ENCODE peak calls at places on chromosomes 12 and 14, in four cellular contexts. One of them, this sample, is unnamed.

GRCh38 chr12:126667340-126667739 is 1599.6 kb upstream of the TMEM132C start:
- DNase-seq in H1: no peak
- DNase-seq in K562: no peak
- DNase-seq in GM12878: no peak
- DNase-seq in this sample: no peak

GRCh38 chr12:132560831-132561783 is 49.3 kb downstream of the LRCOL1 start:
- DNase-seq in H1: peak; percentile 96
- DNase-seq in K562: peak; percentile 88
- DNase-seq in GM12878: peak; percentile 12
- DNase-seq in this sample: peak; percentile 92

GRCh38 chr12:30882706-30883105 is 43.8 kb upstream of the TSPAN11 start:
- DNase-seq in H1: no peak
- DNase-seq in K562: no peak
- DNase-seq in GM12878: no peak
- DNase-seq in this sample: no peak

GRCh38 chr14:55136241-55136640 is 7.2 kb downstream of the LGALS3 start:
- DNase-seq in H1: no peak
- DNase-seq in K562: no peak
- DNase-seq in GM12878: no peak
- DNase-seq in this sample: no peak

GRCh38 chr12:113781415-113782198 is 184.5 kb downstream of the RBM19 start:
- DNase-seq in H1: no peak
- DNase-seq in K562: no peak
- DNase-seq in GM12878: no peak
- DNase-seq in this sample: peak; percentile 46

GRCh38 chr12:72264548-72265175 is 7.5 kb upstream of the TRHDE start:
- DNase-seq in H1: no peak
- DNase-seq in K562: peak; percentile 16
- DNase-seq in GM12878: no peak
- DNase-seq in this sample: peak; percentile 57

GRCh38 chr12:5232826-5233500 is 189.3 kb downstream of the KCNA5 start:
- DNase-seq in H1: no peak
- DNase-seq in K562: no peak
- DNase-seq in GM12878: no peak
- DNase-seq in this sample: no peak

GRCh38 chr12:49903700-49904423 is at the start of gene FAIM2:
- DNase-seq in H1: no peak
- DNase-seq in K562: no peak
- DNase-seq in GM12878: no peak
- DNase-seq in this sample: peak; percentile 64

GRCh38 chr14:61454545-61454944 is 133.2 kb downstream of the PRKCH start:
- DNase-seq in H1: peak; percentile 32
- DNase-seq in K562: no peak
- DNase-seq in GM12878: no peak
- DNase-seq in this sample: no peak

GRCh38 chr12:21893924-21894323 is 47.3 kb downstream of the ABCC9 start:
- DNase-seq in H1: no peak
- DNase-seq in K562: no peak
- DNase-seq in GM12878: no peak
- DNase-seq in this sample: no peak

GRCh38 chr12:109539508-109539907 is 33.8 kb downstream of the MMAB start:
- DNase-seq in H1: no peak
- DNase-seq in K562: no peak
- DNase-seq in GM12878: no peak
- DNase-seq in this sample: no peak

GRCh38 chr12:2876431-2877046 is 435 bp downstream of the FOXM1 start:
- DNase-seq in H1: no peak
- DNase-seq in K562: peak; percentile 47
- DNase-seq in GM12878: no peak
- DNase-seq in this sample: peak; percentile 52

GRCh38 chr12:65824314-65824563 is at the start of gene HMGA2:
- DNase-seq in H1: peak; percentile 75
- DNase-seq in K562: no peak
- DNase-seq in GM12878: no peak
- DNase-seq in this sample: no peak

GRCh38 chr12:22856120-22856699 is 231.2 kb downstream of the ETNK1 start:
- DNase-seq in H1: no peak
- DNase-seq in K562: peak; percentile 18
- DNase-seq in GM12878: no peak
- DNase-seq in this sample: peak; percentile 67

DNA sequence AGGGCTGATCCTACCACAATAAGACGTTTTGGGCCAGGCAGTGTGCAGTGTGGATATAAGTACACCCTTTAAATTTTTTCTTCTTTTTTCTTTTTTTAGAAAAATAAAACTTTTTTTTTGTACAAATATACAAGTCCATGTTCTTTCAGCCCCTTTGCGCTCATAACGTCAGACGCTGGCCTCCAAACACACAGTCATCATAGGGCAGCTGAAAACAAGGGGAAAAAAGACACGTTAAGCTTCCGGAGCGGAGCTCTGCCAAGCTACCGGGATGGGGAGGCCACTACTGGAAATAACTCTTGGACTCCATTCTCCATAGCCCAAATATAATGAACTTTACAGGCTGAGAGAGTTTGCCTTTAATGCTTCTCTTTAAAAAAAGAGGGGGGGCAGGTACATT is 2.7 kb downstream of the NFKBIA start:
- DNase-seq in H1: no peak
- DNase-seq in K562: no peak
- DNase-seq in GM12878: no peak
- DNase-seq in this sample: no peak
- H3K4me1 ChIP-seq in H1: peaks cover 19% of the 10 kb centered on the region
- H3K4me1 ChIP-seq in K562: peaks cover 28% of the 10 kb centered on the region
- H3K4me1 ChIP-seq in GM12878: peaks cover 14% of the 10 kb centered on the region
- H3K4me1 ChIP-seq in this sample: peaks cover 32% of the 10 kb centered on the region

GRCh38 chr14:69346710-69347109 is 51.4 kb downstream of the ERH start:
- DNase-seq in H1: peak; percentile 95
- DNase-seq in K562: peak; percentile 65
- DNase-seq in GM12878: no peak
- DNase-seq in this sample: peak; percentile 92
- TF ChIP-seq CREB1 in H1: peak; percentile 28
- TF ChIP-seq CREB1 in K562: no peak
- TF ChIP-seq CREB1 in GM12878: no peak
- TF ChIP-seq CREB1 in this sample: no peak

GRCh38 chr12:54279227-54279631 is 693 bp downstream of the CBX5 start:
- DNase-seq in H1: no peak
- DNase-seq in K562: no peak
- DNase-seq in GM12878: no peak
- DNase-seq in this sample: no peak
- H3K4me1 ChIP-seq in H1: no peaks in the 10 kb centered on the region
- H3K4me1 ChIP-seq in K562: peaks cover 14% of the 10 kb centered on the region
- H3K4me1 ChIP-seq in GM12878: peaks cover 18% of the 10 kb centered on the region
- H3K4me1 ChIP-seq in this sample: peaks cover 41% of the 10 kb centered on the region

GRCh38 chr12:15289192-15289591 is 33.1 kb upstream of the PTPRO start:
- DNase-seq in H1: no peak
- DNase-seq in K562: no peak
- DNase-seq in GM12878: no peak
- DNase-seq in this sample: no peak
- TF ChIP-seq CREB1 in H1: no peak
- TF ChIP-seq CREB1 in K562: no peak
- TF ChIP-seq CREB1 in GM12878: no peak
- TF ChIP-seq CREB1 in this sample: no peak

DNA sequence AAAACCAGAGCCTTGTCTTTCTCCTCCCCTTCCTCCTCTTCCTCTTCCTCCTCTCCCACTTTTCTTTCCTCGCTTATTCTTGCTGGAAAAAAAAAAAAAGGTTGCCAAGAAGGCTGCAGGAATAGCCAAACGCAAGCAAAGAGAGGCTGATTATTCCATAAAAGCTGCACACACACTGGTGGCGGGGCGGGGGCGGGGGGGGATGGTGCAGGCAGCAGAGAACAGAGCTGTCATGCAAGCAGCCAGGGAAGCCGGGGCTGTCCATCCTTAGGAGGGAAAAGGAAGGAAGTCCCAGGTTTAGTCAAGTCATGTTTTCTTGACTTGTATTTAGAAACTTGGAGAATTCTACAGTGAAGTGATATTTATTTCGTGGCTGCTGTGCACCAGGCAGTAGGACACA is 56.8 kb upstream of the SCN8A start:
- DNase-seq in H1: no peak
- DNase-seq in K562: no peak
- DNase-seq in GM12878: no peak
- DNase-seq in this sample: peak; percentile 8
- H3K4me1 ChIP-seq in H1: peaks cover 12% of the 10 kb centered on the region
- H3K4me1 ChIP-seq in K562: no peaks in the 10 kb centered on the region
- H3K4me1 ChIP-seq in GM12878: no peaks in the 10 kb centered on the region
- H3K4me1 ChIP-seq in this sample: peaks cover 15% of the 10 kb centered on the region

GRCh38 chr12:52632656-52633055 is 14.3 kb upstream of the KRT73 start:
- DNase-seq in H1: no peak
- DNase-seq in K562: no peak
- DNase-seq in GM12878: no peak
- DNase-seq in this sample: no peak

GRCh38 chr12:52630609-52631200 is 12.3 kb upstream of the KRT73 start:
- DNase-seq in H1: no peak
- DNase-seq in K562: no peak
- DNase-seq in GM12878: no peak
- DNase-seq in this sample: no peak

GRCh38 chr12:52631264-52631663 is 12.9 kb upstream of the KRT73 start:
- DNase-seq in H1: peak; percentile 7
- DNase-seq in K562: no peak
- DNase-seq in GM12878: no peak
- DNase-seq in this sample: no peak

GRCh38 chr12:52633383-52633782 is 15.0 kb upstream of the KRT73 start:
- DNase-seq in H1: peak; percentile 22
- DNase-seq in K562: no peak
- DNase-seq in GM12878: no peak
- DNase-seq in this sample: no peak

DNA sequence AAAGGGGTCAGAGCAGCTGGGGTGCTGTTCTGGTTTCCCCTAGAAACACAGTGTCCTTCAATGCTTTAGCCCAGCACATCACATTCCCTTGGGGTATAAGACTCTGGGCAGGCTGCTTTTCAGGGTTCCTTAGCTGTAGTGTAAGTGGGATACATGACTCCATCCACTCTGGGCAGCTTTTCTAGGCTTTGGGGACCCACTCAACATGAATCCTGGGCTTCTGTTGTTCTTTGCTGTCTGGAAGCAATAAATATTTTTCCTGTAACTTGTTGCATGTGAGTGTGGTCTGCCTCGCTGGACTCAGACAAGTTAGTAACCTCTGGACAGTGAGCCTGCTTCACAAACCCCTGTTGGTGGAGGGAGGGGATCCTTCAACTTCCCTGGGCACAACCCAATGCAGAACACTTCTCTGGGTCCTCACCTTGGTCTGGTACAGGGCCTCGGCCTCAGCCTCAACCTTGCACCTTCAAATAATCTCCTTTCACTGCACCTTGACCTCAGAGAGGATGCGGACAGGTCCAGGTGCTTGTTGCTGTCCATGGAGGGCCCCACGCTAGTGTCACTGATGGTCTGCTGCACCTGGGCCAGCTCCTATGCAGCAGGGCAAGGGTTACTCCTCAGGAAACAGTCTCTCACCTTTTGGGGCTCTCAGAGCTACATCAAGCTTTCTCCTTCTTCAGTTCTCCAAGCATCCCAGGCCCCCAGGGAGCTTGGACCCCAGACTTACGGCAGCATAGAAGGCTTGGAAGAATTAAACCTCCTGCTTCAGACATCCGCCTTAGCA is 13.5 kb upstream of the KRT73 start:
- DNase-seq in H1: peak; percentile 27
- DNase-seq in K562: no peak
- DNase-seq in GM12878: no peak
- DNase-seq in this sample: no peak
- TF ChIP-seq CREB1 in H1: no peak
- TF ChIP-seq CREB1 in K562: no peak
- TF ChIP-seq CREB1 in GM12878: no peak
- TF ChIP-seq CREB1 in this sample: no peak

GRCh38 chr12:78249578-78249977 is 418.9 kb downstream of the NAV3 start:
- DNase-seq in H1: no peak
- DNase-seq in K562: no peak
- DNase-seq in GM12878: no peak
- DNase-seq in this sample: no peak
- H3K4me1 ChIP-seq in H1: no peaks in the 10 kb centered on the region
- H3K4me1 ChIP-seq in K562: no peaks in the 10 kb centered on the region
- H3K4me1 ChIP-seq in GM12878: no peaks in the 10 kb centered on the region
- H3K4me1 ChIP-seq in this sample: peaks cover 7% of the 10 kb centered on the region

DNA sequence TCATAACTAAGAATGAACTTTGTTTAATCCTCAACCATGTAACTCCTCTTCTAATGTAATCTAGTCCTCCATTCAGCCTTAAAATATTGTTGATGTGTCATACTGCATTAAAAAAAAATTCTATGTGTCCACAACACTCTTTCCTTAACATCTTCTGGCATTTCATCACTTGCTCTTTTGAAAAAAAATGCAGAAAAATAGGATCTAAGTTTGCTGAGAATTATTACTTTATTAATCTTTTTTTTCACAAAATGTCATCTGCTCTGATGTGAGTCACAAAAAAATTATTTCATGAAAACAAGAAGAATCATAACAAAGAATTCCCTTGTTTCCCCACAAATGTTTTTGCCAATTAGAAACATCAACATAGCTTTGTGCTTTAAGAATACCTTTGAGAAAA is 410.1 kb upstream of the MGAT4C start:
- DNase-seq in H1: no peak
- DNase-seq in K562: no peak
- DNase-seq in GM12878: no peak
- DNase-seq in this sample: no peak
- TF ChIP-seq CREB1 in H1: no peak
- TF ChIP-seq CREB1 in K562: no peak
- TF ChIP-seq CREB1 in GM12878: no peak
- TF ChIP-seq CREB1 in this sample: no peak

DNA sequence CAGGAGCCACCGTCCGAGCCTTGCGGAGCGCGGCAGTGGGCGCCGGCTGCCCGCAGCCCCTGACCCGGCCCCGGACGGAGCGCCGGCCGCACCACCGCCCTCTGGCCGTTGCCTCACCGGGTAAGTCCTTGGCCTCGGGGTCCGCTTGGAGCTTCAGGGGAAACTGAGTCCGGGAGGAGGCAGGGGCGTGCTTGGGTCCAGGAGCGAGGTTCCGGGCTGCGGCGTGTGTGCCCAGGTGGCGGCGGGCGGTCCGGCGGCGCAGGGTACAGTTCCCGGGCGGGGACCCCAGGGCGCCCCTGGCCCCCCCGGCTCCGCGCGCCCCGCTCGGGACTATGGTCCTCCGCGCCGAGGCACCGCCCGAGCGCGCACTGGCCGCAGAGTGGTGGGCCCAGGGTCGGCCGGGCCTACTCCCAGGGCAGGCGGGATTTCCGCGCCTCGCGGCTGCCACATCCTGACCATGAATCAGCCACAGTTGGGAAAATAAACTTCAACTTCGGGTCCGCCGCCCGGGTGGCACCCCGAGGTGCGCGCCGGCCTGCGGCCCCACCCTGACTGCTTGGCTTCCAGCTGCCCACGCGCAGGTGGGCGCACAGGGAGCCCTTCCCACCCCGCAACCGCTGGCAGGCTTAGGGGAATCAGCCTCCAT is 325 bp downstream of the INF2 start:
- DNase-seq in H1: no peak
- DNase-seq in K562: no peak
- DNase-seq in GM12878: no peak
- DNase-seq in this sample: no peak
- H3K4me1 ChIP-seq in H1: peaks cover 24% of the 10 kb centered on the region
- H3K4me1 ChIP-seq in K562: peaks cover 5% of the 10 kb centered on the region
- H3K4me1 ChIP-seq in GM12878: peaks cover 18% of the 10 kb centered on the region
- H3K4me1 ChIP-seq in this sample: peaks cover 29% of the 10 kb centered on the region

This sample was measured in GM23338.